ENCODE peak calls at places on chromosomes 12 and 14, in four cellular contexts. R is heart left ventricle; X is effector CD4-positive, alpha-beta T cell; G is foreskin fibroblast. L is an unnamed sample.

GRCh38 chr14:75223664-75224154 is 47.3 kb upstream of the TMED10 start:
- DNase-seq in R (peak), X (no peak), G (peak), L (peak)

GRCh38 chr14:69034612-69035262 is 55.6 kb upstream of the ACTN1 start:
- DNase-seq in R (no peak), X (no peak), G (no peak), L (no peak)

GRCh38 chr14:68047910-68048309 is 228.3 kb downstream of the RAD51B start:
- DNase-seq in R (no peak), X (no peak), G (no peak), L (no peak)

GRCh38 chr12:116628450-116628793 is 69.2 kb downstream of the MAP1LC3B2 start:
- DNase-seq in R (no peak), X (no peak), G (no peak), L (no peak)

GRCh38 chr14:91269076-91269991 is 24.8 kb upstream of the GPR68 start:
- DNase-seq in R (peak), X (no peak), G (no peak), L (no peak)

GRCh38 chr14:105411017-105411941 is 8.3 kb upstream of the MTA1 start:
- DNase-seq in R (no peak), X (no peak), G (peak), L (peak)

GRCh38 chr12:56931474-56931978 is 2.7 kb downstream of the SDR9C7 start:
- DNase-seq in R (no peak), X (no peak), G (peak), L (peak)

GRCh38 chr14:76844223-76844622 is 18.0 kb downstream of the LRRC74A start:
- DNase-seq in R (peak), X (peak), G (no peak), L (peak)

GRCh38 chr14:53325176-53325806 is 172.2 kb upstream of the DDHD1 start:
- DNase-seq in R (no peak), X (no peak), G (no peak), L (no peak)

GRCh38 chr12:131049002-131049401 is 95.3 kb downstream of the ADGRD1 start:
- DNase-seq in R (no peak), X (no peak), G (no peak), L (no peak)

GRCh38 chr14:45068396-45068795 is 15.5 kb upstream of the PRPF39 start:
- DNase-seq in R (no peak), X (no peak), G (no peak), L (no peak)

GRCh38 chr12:81416571-81416970 is 338.7 kb downstream of the ACSS3 start:
- DNase-seq in R (no peak), X (no peak), G (no peak), L (no peak)

GRCh38 chr12:28611115-28611435 is 420.8 kb downstream of the CCDC91 start:
- DNase-seq in R (no peak), X (no peak), G (peak), L (peak)

GRCh38 chr12:92928431-92928961 is 599 bp downstream of the EEA1 start:
- DNase-seq in R (peak), X (peak), G (peak), L (peak)

GRCh38 chr12:110475426-110475825 is 6.8 kb downstream of the FAM216A start:
- DNase-seq in R (no peak), X (no peak), G (no peak), L (no peak)

GRCh38 chr12:96048392-96048969 is 13.1 kb upstream of the LTA4H start:
- DNase-seq in R (no peak), X (no peak), G (no peak), L (peak)

GRCh38 chr14:61472025-61472672 is 150.8 kb downstream of the PRKCH start:
- DNase-seq in R (peak), X (peak), G (peak), L (peak)

GRCh38 chr12:121124402-121125109 is 8.1 kb upstream of the P2RX7 start:
- DNase-seq in R (peak), X (no peak), G (peak), L (peak)

GRCh38 chr14:23300687-23301223 is 1.9 kb downstream of the PPP1R3E start:
- DNase-seq in R (peak), X (peak), G (no peak), L (peak)

GRCh38 chr12:6039894-6040601 is 84.4 kb downstream of the VWF start:
- DNase-seq in R (peak), X (peak), G (peak), L (peak)

GRCh38 chr12:52258335-52258901 is 16.0 kb upstream of the KRT86 start:
- DNase-seq in R (no peak), X (no peak), G (no peak), L (no peak)

GRCh38 chr14:69501362-69501964 is 16.9 kb downstream of the PLEKHD1 start:
- DNase-seq in R (peak), X (no peak), G (no peak), L (no peak)

GRCh38 chr14:70905316-70905715 is 1.9 kb upstream of the PCNX1 start:
- DNase-seq in R (peak), X (no peak), G (peak), L (peak)

GRCh38 chr14:27386391-27386790 is 788.6 kb upstream of the NOVA1 start:
- DNase-seq in R (no peak), X (no peak), G (no peak), L (no peak)

GRCh38 chr12:19591951-19592350 is 152.7 kb downstream of the AEBP2 start:
- DNase-seq in R (no peak), X (no peak), G (no peak), L (no peak)

GRCh38 chr12:6745751-6746525 is 7.0 kb downstream of the MLF2 start:
- DNase-seq in R (no peak), X (no peak), G (no peak), L (no peak)

GRCh38 chr12:27754795-27755194 is 25.2 kb upstream of the KLHL42 start:
- DNase-seq in R (no peak), X (no peak), G (no peak), L (no peak)